ENCODE peak calls at places on chromosomes 2 and 18, in seven cellular contexts. One of them, this sample, is unnamed. For H3K4me1, the result is how much of the 10 kb centered on the place peaks cover.

GRCh38 chr2:132542953-132543569 is 126.5 kb downstream of the GPR39 start:
- DNase-seq in heart right ventricle: no peak
- DNase-seq in osteoblast: no peak
- DNase-seq in PC-3: no peak
- DNase-seq in heart left ventricle: no peak
- DNase-seq in adrenal gland: no peak
- DNase-seq in lung: no peak
- DNase-seq in this sample: peak

GRCh38 chr18:62808116-62808515 is 92.8 kb downstream of the PHLPP1 start:
- DNase-seq in lung: no peak
- DNase-seq in heart right ventricle: no peak
- DNase-seq in adrenal gland: no peak
- DNase-seq in heart left ventricle: no peak
- DNase-seq in osteoblast: no peak
- DNase-seq in PC-3: no peak
- DNase-seq in this sample: no peak

GRCh38 chr2:137910641-137911040 is 53.6 kb upstream of the HNMT start:
- DNase-seq in lung: no peak
- DNase-seq in heart right ventricle: no peak
- DNase-seq in osteoblast: no peak
- DNase-seq in PC-3: peak
- DNase-seq in adrenal gland: no peak
- DNase-seq in heart left ventricle: no peak
- DNase-seq in this sample: no peak

GRCh38 chr2:36707050-36707449 is 10.5 kb downstream of the VIT start:
- DNase-seq in heart left ventricle: peak
- DNase-seq in PC-3: peak
- DNase-seq in osteoblast: peak
- DNase-seq in heart right ventricle: no peak
- DNase-seq in lung: no peak
- DNase-seq in adrenal gland: no peak
- DNase-seq in this sample: no peak

GRCh38 chr18:340044-340443 is 72.2 kb upstream of the THOC1 start:
- DNase-seq in heart left ventricle: no peak
- DNase-seq in adrenal gland: peak
- DNase-seq in osteoblast: no peak
- DNase-seq in heart right ventricle: no peak
- DNase-seq in lung: no peak
- DNase-seq in PC-3: no peak
- DNase-seq in this sample: no peak

GRCh38 chr2:48157150-48157549 is 250.9 kb upstream of the FBXO11 start:
- DNase-seq in PC-3: no peak
- DNase-seq in osteoblast: no peak
- DNase-seq in heart left ventricle: no peak
- DNase-seq in adrenal gland: no peak
- DNase-seq in lung: no peak
- DNase-seq in heart right ventricle: no peak
- DNase-seq in this sample: no peak

GRCh38 chr2:239870276-239870675 is 154.9 kb downstream of the NDUFA10 start:
- DNase-seq in adrenal gland: no peak
- DNase-seq in PC-3: no peak
- DNase-seq in heart right ventricle: no peak
- DNase-seq in lung: peak
- DNase-seq in osteoblast: no peak
- DNase-seq in heart left ventricle: no peak
- DNase-seq in this sample: peak

GRCh38 chr2:129008055-129008880 is 689.6 kb upstream of the HS6ST1 start:
- DNase-seq in osteoblast: no peak
- DNase-seq in lung: no peak
- DNase-seq in heart left ventricle: no peak
- DNase-seq in heart right ventricle: no peak
- DNase-seq in adrenal gland: no peak
- DNase-seq in PC-3: no peak
- DNase-seq in this sample: no peak

GRCh38 chr2:204205082-204205481 is 268.5 kb downstream of the ICOS start:
- DNase-seq in adrenal gland: no peak
- DNase-seq in heart left ventricle: no peak
- DNase-seq in osteoblast: no peak
- DNase-seq in PC-3: no peak
- DNase-seq in lung: no peak
- DNase-seq in heart right ventricle: no peak
- DNase-seq in this sample: peak

GRCh38 chr2:235693279-235693678 is 199.4 kb downstream of the AGAP1 start:
- DNase-seq in osteoblast: peak
- DNase-seq in PC-3: no peak
- DNase-seq in heart left ventricle: no peak
- DNase-seq in lung: no peak
- DNase-seq in heart right ventricle: no peak
- DNase-seq in adrenal gland: no peak
- DNase-seq in this sample: no peak

GRCh38 chr18:42706618-42707017 is 408.9 kb downstream of the RIT2 start:
- DNase-seq in heart left ventricle: no peak
- DNase-seq in heart right ventricle: no peak
- DNase-seq in adrenal gland: no peak
- DNase-seq in PC-3: no peak
- DNase-seq in lung: no peak
- DNase-seq in osteoblast: no peak
- DNase-seq in this sample: peak

GRCh38 chr18:75218064-75218463 is 7.5 kb downstream of the TSHZ1 start:
- DNase-seq in heart right ventricle: no peak
- DNase-seq in lung: no peak
- DNase-seq in osteoblast: no peak
- DNase-seq in heart left ventricle: no peak
- DNase-seq in PC-3: no peak
- DNase-seq in adrenal gland: no peak
- DNase-seq in this sample: no peak

GRCh38 chr18:58570360-58571064 is 58.4 kb downstream of the ALPK2 start:
- DNase-seq in osteoblast: peak
- DNase-seq in adrenal gland: no peak
- DNase-seq in lung: no peak
- DNase-seq in heart right ventricle: no peak
- DNase-seq in heart left ventricle: no peak
- DNase-seq in PC-3: no peak
- DNase-seq in this sample: no peak
- H3K4me1 ChIP-seq in osteoblast: under half
- H3K4me1 ChIP-seq in adrenal gland: under half
- H3K4me1 ChIP-seq in lung: under half
- H3K4me1 ChIP-seq in heart right ventricle: under half
- H3K4me1 ChIP-seq in heart left ventricle: under half
- H3K4me1 ChIP-seq in PC-3: under half
- H3K4me1 ChIP-seq in this sample: under half

DNA sequence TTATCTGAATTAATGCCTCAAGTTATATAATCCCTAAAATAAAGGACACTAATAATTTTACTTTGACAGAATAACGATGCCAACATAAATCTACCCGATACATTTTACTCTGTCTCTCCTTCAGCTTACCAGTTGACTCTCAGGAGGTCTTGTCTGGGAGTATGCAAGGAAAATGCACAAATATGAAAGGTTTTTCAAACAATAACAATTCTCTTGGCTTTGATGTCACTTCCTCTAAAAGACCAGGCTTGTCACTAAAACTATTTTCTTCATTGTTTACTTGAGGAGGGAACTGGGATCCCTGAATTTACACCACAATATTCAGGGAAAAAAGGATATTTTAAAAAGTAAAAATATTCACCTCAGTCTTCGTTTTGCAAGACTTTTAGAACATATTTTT is 97.2 kb downstream of the SOS1 start:
- DNase-seq in heart right ventricle: no peak
- DNase-seq in lung: no peak
- DNase-seq in heart left ventricle: no peak
- DNase-seq in PC-3: no peak
- DNase-seq in adrenal gland: no peak
- DNase-seq in osteoblast: no peak
- DNase-seq in this sample: no peak
- H3K4me3 ChIP-seq in heart right ventricle: peak
- H3K4me3 ChIP-seq in lung: no peak
- H3K4me3 ChIP-seq in heart left ventricle: no peak
- H3K4me3 ChIP-seq in PC-3: no peak
- H3K4me3 ChIP-seq in adrenal gland: no peak
- H3K4me3 ChIP-seq in osteoblast: no peak
- H3K4me3 ChIP-seq in this sample: no peak

GRCh38 chr2:218852911-218853667 is 6.5 kb upstream of the WNT6 start:
- DNase-seq in osteoblast: peak
- DNase-seq in heart left ventricle: peak
- DNase-seq in PC-3: peak
- DNase-seq in adrenal gland: peak
- DNase-seq in heart right ventricle: peak
- DNase-seq in lung: peak
- DNase-seq in this sample: peak
- TF ChIP-seq CTCF in osteoblast: peak
- TF ChIP-seq CTCF in heart left ventricle: peak
- TF ChIP-seq CTCF in PC-3: peak
- TF ChIP-seq CTCF in adrenal gland: peak
- TF ChIP-seq CTCF in heart right ventricle: peak
- TF ChIP-seq CTCF in lung: peak
- TF ChIP-seq CTCF in this sample: peak

GRCh38 chr2:16638941-16639340 is 26.7 kb downstream of the CYRIA start:
- DNase-seq in adrenal gland: no peak
- DNase-seq in heart left ventricle: no peak
- DNase-seq in PC-3: no peak
- DNase-seq in osteoblast: no peak
- DNase-seq in lung: no peak
- DNase-seq in heart right ventricle: no peak
- DNase-seq in this sample: no peak
- H3K4me1 ChIP-seq in adrenal gland: half or more
- H3K4me1 ChIP-seq in heart left ventricle: under half
- H3K4me1 ChIP-seq in PC-3: under half
- H3K4me1 ChIP-seq in osteoblast: under half
- H3K4me1 ChIP-seq in lung: under half
- H3K4me1 ChIP-seq in heart right ventricle: under half
- H3K4me1 ChIP-seq in this sample: under half

GRCh38 chr2:88614497-88615157 is 12.6 kb downstream of the EIF2AK3 start:
- DNase-seq in osteoblast: no peak
- DNase-seq in PC-3: no peak
- DNase-seq in adrenal gland: no peak
- DNase-seq in heart left ventricle: no peak
- DNase-seq in lung: no peak
- DNase-seq in heart right ventricle: no peak
- DNase-seq in this sample: no peak

GRCh38 chr2:88621432-88621831 is 5.8 kb downstream of the EIF2AK3 start:
- DNase-seq in osteoblast: no peak
- DNase-seq in PC-3: no peak
- DNase-seq in adrenal gland: no peak
- DNase-seq in heart right ventricle: no peak
- DNase-seq in heart left ventricle: no peak
- DNase-seq in lung: no peak
- DNase-seq in this sample: no peak

GRCh38 chr2:88620015-88620414 is 7.2 kb downstream of the EIF2AK3 start:
- DNase-seq in adrenal gland: no peak
- DNase-seq in lung: no peak
- DNase-seq in heart right ventricle: no peak
- DNase-seq in PC-3: no peak
- DNase-seq in osteoblast: no peak
- DNase-seq in heart left ventricle: no peak
- DNase-seq in this sample: no peak

GRCh38 chr2:88613921-88614320 is 13.3 kb downstream of the EIF2AK3 start:
- DNase-seq in heart left ventricle: no peak
- DNase-seq in PC-3: no peak
- DNase-seq in lung: no peak
- DNase-seq in osteoblast: no peak
- DNase-seq in adrenal gland: no peak
- DNase-seq in heart right ventricle: no peak
- DNase-seq in this sample: no peak

GRCh38 chr2:88615822-88616221 is 11.4 kb downstream of the EIF2AK3 start:
- DNase-seq in PC-3: no peak
- DNase-seq in adrenal gland: no peak
- DNase-seq in heart left ventricle: no peak
- DNase-seq in osteoblast: no peak
- DNase-seq in heart right ventricle: no peak
- DNase-seq in lung: no peak
- DNase-seq in this sample: no peak
- H3K4me3 ChIP-seq in PC-3: no peak
- H3K4me3 ChIP-seq in adrenal gland: no peak
- H3K4me3 ChIP-seq in heart left ventricle: no peak
- H3K4me3 ChIP-seq in osteoblast: no peak
- H3K4me3 ChIP-seq in heart right ventricle: no peak
- H3K4me3 ChIP-seq in lung: no peak
- H3K4me3 ChIP-seq in this sample: no peak

DNA sequence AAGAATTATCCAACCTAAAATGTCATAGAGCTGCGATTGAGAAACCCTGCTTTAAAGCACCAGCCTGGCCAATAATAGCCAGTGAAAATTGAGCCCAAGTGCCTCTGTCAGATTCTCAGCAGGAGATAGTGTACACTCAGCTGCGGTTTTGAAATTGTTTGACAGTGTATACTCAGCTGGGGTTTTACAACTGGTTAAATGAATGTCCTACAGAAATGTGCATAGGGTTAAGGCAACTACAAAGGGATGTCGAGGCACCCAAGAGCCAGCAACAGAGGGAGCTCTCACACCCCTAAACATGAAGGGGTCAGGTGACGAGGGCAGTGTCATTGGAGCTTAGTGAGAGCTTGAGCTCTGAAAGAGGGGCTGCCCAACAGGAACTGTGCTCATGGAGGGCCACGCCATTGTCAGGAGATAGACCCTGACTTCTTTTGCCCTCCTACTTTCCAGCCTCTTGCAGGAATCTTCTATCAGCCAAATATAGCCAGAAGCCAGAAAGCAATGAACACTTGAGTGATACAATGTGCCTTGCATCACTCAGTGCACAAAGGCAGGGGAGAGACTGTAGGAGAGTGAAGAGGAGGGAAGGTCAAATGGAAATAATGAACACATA is 15.1 kb downstream of the ACTG2 start:
- DNase-seq in adrenal gland: peak
- DNase-seq in heart left ventricle: no peak
- DNase-seq in osteoblast: peak
- DNase-seq in lung: no peak
- DNase-seq in PC-3: peak
- DNase-seq in heart right ventricle: no peak
- DNase-seq in this sample: peak
- TF ChIP-seq CTCF in adrenal gland: no peak
- TF ChIP-seq CTCF in heart left ventricle: no peak
- TF ChIP-seq CTCF in osteoblast: peak
- TF ChIP-seq CTCF in lung: peak
- TF ChIP-seq CTCF in PC-3: peak
- TF ChIP-seq CTCF in heart right ventricle: no peak
- TF ChIP-seq CTCF in this sample: peak

GRCh38 chr18:48736316-48736715 is 197.5 kb downstream of the CTIF start:
- DNase-seq in heart left ventricle: no peak
- DNase-seq in adrenal gland: no peak
- DNase-seq in heart right ventricle: no peak
- DNase-seq in PC-3: peak
- DNase-seq in lung: no peak
- DNase-seq in osteoblast: no peak
- DNase-seq in this sample: no peak
- H3K4me1 ChIP-seq in heart left ventricle: half or more
- H3K4me1 ChIP-seq in adrenal gland: under half
- H3K4me1 ChIP-seq in heart right ventricle: half or more
- H3K4me1 ChIP-seq in PC-3: under half
- H3K4me1 ChIP-seq in lung: under half
- H3K4me1 ChIP-seq in osteoblast: half or more
- H3K4me1 ChIP-seq in this sample: under half

GRCh38 chr2:9206991-9207640 is 504 bp downstream of the ASAP2 start:
- DNase-seq in adrenal gland: peak
- DNase-seq in heart left ventricle: peak
- DNase-seq in PC-3: no peak
- DNase-seq in lung: no peak
- DNase-seq in osteoblast: peak
- DNase-seq in heart right ventricle: no peak
- DNase-seq in this sample: peak
- H3K4me3 ChIP-seq in adrenal gland: peak
- H3K4me3 ChIP-seq in heart left ventricle: peak
- H3K4me3 ChIP-seq in PC-3: peak
- H3K4me3 ChIP-seq in lung: peak
- H3K4me3 ChIP-seq in osteoblast: peak
- H3K4me3 ChIP-seq in heart right ventricle: peak
- H3K4me3 ChIP-seq in this sample: peak

This sample was measured in endodermal cell.